ENCODE peak calls at places on chromosomes 1 and 21, in nine cellular contexts. One of them, this sample, is unnamed. For H3K27me3 and H3K4me1, the result is how much of the 10 kb centered on the place peaks cover.

GRCh38 chr21:44939532-44940115 is at the start of gene SLX9:
- DNase-seq in testis: peak
- DNase-seq in aorta: peak
- DNase-seq in heart left ventricle: peak
- DNase-seq in cardiac muscle cell: peak
- DNase-seq in fibroblast of lung: peak
- DNase-seq in tibial artery: peak
- DNase-seq in neuronal stem cell: peak
- DNase-seq in ascending aorta: no peak
- DNase-seq in this sample: peak

GRCh38 chr1:22680736-22681135 is 27.7 kb downstream of the C1QB start:
- DNase-seq in testis: no peak
- DNase-seq in aorta: no peak
- DNase-seq in heart left ventricle: no peak
- DNase-seq in cardiac muscle cell: no peak
- DNase-seq in fibroblast of lung: no peak
- DNase-seq in tibial artery: no peak
- DNase-seq in neuronal stem cell: no peak
- DNase-seq in ascending aorta: no peak
- DNase-seq in this sample: no peak

GRCh38 chr21:32474179-32475059 is 61.9 kb downstream of the EVA1C start:
- DNase-seq in testis: no peak
- DNase-seq in aorta: no peak
- DNase-seq in heart left ventricle: no peak
- DNase-seq in cardiac muscle cell: no peak
- DNase-seq in fibroblast of lung: peak
- DNase-seq in tibial artery: no peak
- DNase-seq in neuronal stem cell: no peak
- DNase-seq in ascending aorta: peak
- DNase-seq in this sample: no peak

GRCh38 chr1:246923482-246923881 is 8.3 kb downstream of the AHCTF1 start:
- DNase-seq in testis: no peak
- DNase-seq in aorta: no peak
- DNase-seq in heart left ventricle: no peak
- DNase-seq in cardiac muscle cell: no peak
- DNase-seq in fibroblast of lung: peak
- DNase-seq in tibial artery: no peak
- DNase-seq in neuronal stem cell: no peak
- DNase-seq in ascending aorta: no peak
- DNase-seq in this sample: no peak

GRCh38 chr1:219900201-219900600 is 28.2 kb downstream of the SLC30A10 start:
- DNase-seq in testis: no peak
- DNase-seq in aorta: no peak
- DNase-seq in heart left ventricle: no peak
- DNase-seq in cardiac muscle cell: no peak
- DNase-seq in fibroblast of lung: peak
- DNase-seq in tibial artery: no peak
- DNase-seq in neuronal stem cell: no peak
- DNase-seq in ascending aorta: no peak
- DNase-seq in this sample: no peak

GRCh38 chr1:67723620-67724019 is 38.6 kb downstream of the GADD45A start:
- DNase-seq in testis: no peak
- DNase-seq in aorta: no peak
- DNase-seq in heart left ventricle: no peak
- DNase-seq in cardiac muscle cell: no peak
- DNase-seq in fibroblast of lung: peak
- DNase-seq in tibial artery: no peak
- DNase-seq in neuronal stem cell: no peak
- DNase-seq in ascending aorta: no peak
- DNase-seq in this sample: no peak

GRCh38 chr1:36178479-36179219 is 22.7 kb downstream of the MAP7D1 start:
- DNase-seq in testis: peak
- DNase-seq in aorta: no peak
- DNase-seq in heart left ventricle: peak
- DNase-seq in cardiac muscle cell: peak
- DNase-seq in fibroblast of lung: no peak
- DNase-seq in tibial artery: no peak
- DNase-seq in neuronal stem cell: no peak
- DNase-seq in ascending aorta: no peak
- DNase-seq in this sample: peak

GRCh38 chr1:177872563-177872900 is 97.3 kb downstream of the SEC16B start:
- DNase-seq in testis: no peak
- DNase-seq in aorta: no peak
- DNase-seq in heart left ventricle: no peak
- DNase-seq in cardiac muscle cell: no peak
- DNase-seq in fibroblast of lung: no peak
- DNase-seq in tibial artery: no peak
- DNase-seq in neuronal stem cell: no peak
- DNase-seq in ascending aorta: no peak
- DNase-seq in this sample: no peak

GRCh38 chr1:28914228-28915035 is at the start of gene EPB41:
- DNase-seq in testis: peak
- DNase-seq in aorta: peak
- DNase-seq in heart left ventricle: peak
- DNase-seq in cardiac muscle cell: peak
- DNase-seq in fibroblast of lung: peak
- DNase-seq in tibial artery: peak
- DNase-seq in neuronal stem cell: peak
- DNase-seq in ascending aorta: peak
- DNase-seq in this sample: peak

GRCh38 chr1:183515002-183515689 is 42.8 kb downstream of the SMG7 start:
- DNase-seq in testis: no peak
- DNase-seq in aorta: no peak
- DNase-seq in heart left ventricle: no peak
- DNase-seq in cardiac muscle cell: no peak
- DNase-seq in fibroblast of lung: peak
- DNase-seq in tibial artery: no peak
- DNase-seq in neuronal stem cell: no peak
- DNase-seq in ascending aorta: no peak
- DNase-seq in this sample: peak

GRCh38 chr1:168340796-168341510 is 60.3 kb downstream of the TBX19 start:
- DNase-seq in testis: no peak
- DNase-seq in aorta: no peak
- DNase-seq in heart left ventricle: no peak
- DNase-seq in cardiac muscle cell: no peak
- DNase-seq in fibroblast of lung: no peak
- DNase-seq in tibial artery: no peak
- DNase-seq in neuronal stem cell: no peak
- DNase-seq in ascending aorta: no peak
- DNase-seq in this sample: no peak

GRCh38 chr1:25562101-25562927 is 18.9 kb downstream of the LDLRAP1 start:
- DNase-seq in testis: no peak
- DNase-seq in aorta: no peak
- DNase-seq in heart left ventricle: no peak
- DNase-seq in cardiac muscle cell: no peak
- DNase-seq in fibroblast of lung: no peak
- DNase-seq in tibial artery: no peak
- DNase-seq in neuronal stem cell: no peak
- DNase-seq in ascending aorta: no peak
- DNase-seq in this sample: no peak

GRCh38 chr1:236904874-236905741 is 99.1 kb downstream of the MT1HL1 start:
- DNase-seq in testis: no peak
- DNase-seq in aorta: no peak
- DNase-seq in heart left ventricle: no peak
- DNase-seq in cardiac muscle cell: no peak
- DNase-seq in fibroblast of lung: peak
- DNase-seq in tibial artery: no peak
- DNase-seq in neuronal stem cell: no peak
- DNase-seq in ascending aorta: no peak
- DNase-seq in this sample: no peak

GRCh38 chr1:231053493-231054162 is 13.6 kb upstream of the FAM89A start:
- DNase-seq in testis: peak
- DNase-seq in aorta: peak
- DNase-seq in heart left ventricle: peak
- DNase-seq in cardiac muscle cell: no peak
- DNase-seq in fibroblast of lung: peak
- DNase-seq in tibial artery: no peak
- DNase-seq in neuronal stem cell: no peak
- DNase-seq in ascending aorta: no peak
- DNase-seq in this sample: peak

GRCh38 chr1:218930879-218931278 is 242.8 kb upstream of the LYPLAL1 start:
- DNase-seq in testis: no peak
- DNase-seq in aorta: no peak
- DNase-seq in heart left ventricle: no peak
- DNase-seq in cardiac muscle cell: no peak
- DNase-seq in fibroblast of lung: peak
- DNase-seq in tibial artery: no peak
- DNase-seq in neuronal stem cell: no peak
- DNase-seq in ascending aorta: no peak
- DNase-seq in this sample: peak

GRCh38 chr1:215475719-215476525 is 91.2 kb upstream of the KCTD3 start:
- DNase-seq in testis: no peak
- DNase-seq in aorta: no peak
- DNase-seq in heart left ventricle: no peak
- DNase-seq in cardiac muscle cell: no peak
- DNase-seq in fibroblast of lung: peak
- DNase-seq in tibial artery: no peak
- DNase-seq in neuronal stem cell: no peak
- DNase-seq in ascending aorta: no peak
- DNase-seq in this sample: no peak

GRCh38 chr1:239222999-239223398 is 163.4 kb upstream of the CHRM3 start:
- DNase-seq in testis: no peak
- DNase-seq in aorta: no peak
- DNase-seq in heart left ventricle: no peak
- DNase-seq in cardiac muscle cell: no peak
- DNase-seq in fibroblast of lung: no peak
- DNase-seq in tibial artery: no peak
- DNase-seq in neuronal stem cell: no peak
- DNase-seq in ascending aorta: no peak
- DNase-seq in this sample: no peak
- H3K27me3 ChIP-seq in testis: under half
- H3K27me3 ChIP-seq in aorta: under half
- H3K27me3 ChIP-seq in heart left ventricle: under half
- H3K27me3 ChIP-seq in cardiac muscle cell: under half
- H3K27me3 ChIP-seq in fibroblast of lung: under half
- H3K27me3 ChIP-seq in tibial artery: under half
- H3K27me3 ChIP-seq in neuronal stem cell: under half
- H3K27me3 ChIP-seq in ascending aorta: under half
- H3K27me3 ChIP-seq in this sample: under half

DNA sequence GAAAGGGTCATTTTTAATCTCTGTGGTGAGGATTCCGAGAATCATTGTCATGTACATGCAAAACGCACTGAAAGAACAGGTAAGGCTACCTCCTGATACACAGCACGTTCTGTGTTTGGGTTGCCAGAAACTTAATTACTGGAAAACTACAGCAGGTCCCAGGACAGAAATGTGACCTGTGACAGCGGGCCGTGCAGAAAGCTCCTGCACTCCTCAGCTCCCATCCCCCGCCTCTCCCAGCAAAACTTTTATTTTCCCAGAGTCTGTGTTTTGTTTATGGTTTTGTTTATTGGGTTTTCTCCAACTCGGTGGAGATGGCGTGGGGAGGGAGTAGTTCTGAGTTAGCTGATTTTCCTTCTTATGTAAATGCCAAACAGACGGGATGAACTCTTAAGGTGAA is 44.7 kb downstream of the SLC44A3 start:
- DNase-seq in testis: peak
- DNase-seq in aorta: no peak
- DNase-seq in heart left ventricle: no peak
- DNase-seq in cardiac muscle cell: peak
- DNase-seq in fibroblast of lung: no peak
- DNase-seq in tibial artery: no peak
- DNase-seq in neuronal stem cell: no peak
- DNase-seq in ascending aorta: no peak
- DNase-seq in this sample: no peak
- H3K4me3 ChIP-seq in testis: no peak
- H3K4me3 ChIP-seq in aorta: no peak
- H3K4me3 ChIP-seq in heart left ventricle: no peak
- H3K4me3 ChIP-seq in cardiac muscle cell: no peak
- H3K4me3 ChIP-seq in fibroblast of lung: no peak
- H3K4me3 ChIP-seq in tibial artery: no peak
- H3K4me3 ChIP-seq in neuronal stem cell: no peak
- H3K4me3 ChIP-seq in ascending aorta: no peak
- H3K4me3 ChIP-seq in this sample: no peak

GRCh38 chr1:226406401-226406881 is 1.5 kb downstream of the PARP1 start:
- DNase-seq in testis: no peak
- DNase-seq in aorta: no peak
- DNase-seq in heart left ventricle: no peak
- DNase-seq in cardiac muscle cell: no peak
- DNase-seq in fibroblast of lung: peak
- DNase-seq in tibial artery: no peak
- DNase-seq in neuronal stem cell: no peak
- DNase-seq in ascending aorta: no peak
- DNase-seq in this sample: no peak
- H3K4me1 ChIP-seq in testis: under half
- H3K4me1 ChIP-seq in aorta: under half
- H3K4me1 ChIP-seq in heart left ventricle: under half
- H3K4me1 ChIP-seq in cardiac muscle cell: under half
- H3K4me1 ChIP-seq in fibroblast of lung: under half
- H3K4me1 ChIP-seq in tibial artery: under half
- H3K4me1 ChIP-seq in neuronal stem cell: under half
- H3K4me1 ChIP-seq in ascending aorta: under half
- H3K4me1 ChIP-seq in this sample: under half

DNA sequence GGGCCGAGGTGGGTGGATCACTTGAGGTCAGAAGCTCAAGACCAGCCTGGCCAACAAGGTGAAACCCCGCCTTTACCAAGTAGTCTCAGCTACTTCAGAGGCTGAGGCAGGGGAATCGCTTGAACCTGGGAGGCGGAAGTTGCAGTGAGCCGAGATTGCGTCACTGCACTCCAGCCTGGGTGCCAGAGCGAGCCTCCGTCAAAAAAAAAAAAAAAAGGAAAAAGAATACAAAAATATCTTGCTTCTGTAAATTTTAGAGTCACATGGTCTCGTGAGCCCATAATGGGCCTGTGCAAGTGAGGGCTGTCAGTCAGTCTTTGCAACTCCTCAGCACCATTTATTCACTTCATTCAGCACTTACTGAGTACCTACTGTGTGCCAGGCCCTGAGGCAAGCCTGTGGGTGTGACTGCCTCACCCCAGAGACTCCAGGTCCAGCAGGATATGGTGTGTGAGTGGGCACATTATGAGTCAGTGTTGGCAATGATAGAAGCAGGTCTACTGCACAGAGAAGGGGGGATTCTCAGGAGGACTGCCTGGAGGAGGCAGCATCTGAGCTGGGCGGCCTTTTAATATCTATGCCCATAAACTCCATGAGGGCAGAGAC is 46.7 kb upstream of the TARDBP start:
- DNase-seq in testis: peak
- DNase-seq in aorta: peak
- DNase-seq in heart left ventricle: peak
- DNase-seq in cardiac muscle cell: no peak
- DNase-seq in fibroblast of lung: no peak
- DNase-seq in tibial artery: peak
- DNase-seq in neuronal stem cell: no peak
- DNase-seq in ascending aorta: no peak
- DNase-seq in this sample: no peak
- H3K27me3 ChIP-seq in testis: under half
- H3K27me3 ChIP-seq in aorta: under half
- H3K27me3 ChIP-seq in heart left ventricle: under half
- H3K27me3 ChIP-seq in cardiac muscle cell: under half
- H3K27me3 ChIP-seq in fibroblast of lung: under half
- H3K27me3 ChIP-seq in tibial artery: under half
- H3K27me3 ChIP-seq in neuronal stem cell: under half
- H3K27me3 ChIP-seq in ascending aorta: under half
- H3K27me3 ChIP-seq in this sample: under half

This sample was measured in HAP-1.